ENCODE peak calls at places on chromosomes 1 and 21, in five cellular contexts. N is cardiac muscle cell, V is upper lobe of right lung, Y is uterus, W is left ventricle myocardium inferior. R is an unnamed sample. For H3K4me1, the result is how much of the 10 kb centered on the place peaks cover.

GRCh38 chr21:46237474-46237873 is 8.9 kb upstream of the LSS start:
- DNase-seq in N (no peak), V (no peak), Y (no peak), W (no peak), R (no peak)

GRCh38 chr1:90201467-90202358 is 206.8 kb downstream of the ZNF326 start:
- DNase-seq in V (no peak), Y (no peak), N (no peak), W (no peak), R (no peak)

GRCh38 chr1:245420926-245421325 is 266.1 kb downstream of the KIF26B start:
- DNase-seq in Y (no peak), W (no peak), N (no peak), V (no peak), R (no peak)

GRCh38 chr1:54144366-54144765 is 8.4 kb downstream of the CDCP2 start:
- DNase-seq in N (no peak), W (no peak), Y (no peak), V (no peak), R (no peak)

GRCh38 chr21:46118305-46118870 is 20.5 kb downstream of the COL6A2 start:
- DNase-seq in V (peak), N (no peak), Y (peak), W (peak), R (peak)

GRCh38 chr1:40708750-40709099 is 17.2 kb downstream of the NFYC start:
- DNase-seq in N (peak), Y (no peak), V (no peak), W (no peak), R (no peak)

GRCh38 chr1:65069186-65069585 is 78.8 kb upstream of the AK4 start:
- DNase-seq in Y (no peak), W (no peak), V (no peak), N (no peak), R (no peak)

GRCh38 chr1:43520100-43520828 is 10.4 kb upstream of the PTPRF start:
- DNase-seq in V (no peak), W (no peak), Y (no peak), N (no peak), R (no peak)

GRCh38 chr1:165408518-165408917 is 36.4 kb downstream of the RXRG start:
- DNase-seq in Y (no peak), N (peak), V (no peak), W (no peak), R (no peak)

GRCh38 chr1:109874445-109874844 is 36.2 kb upstream of the CSF1 start:
- DNase-seq in W (no peak), Y (no peak), N (no peak), V (no peak), R (no peak)

GRCh38 chr21:29145354-29145782 is 14.9 kb downstream of the MAP3K7CL start:
- DNase-seq in V (no peak), Y (no peak), W (no peak), N (no peak), R (no peak)

GRCh38 chr1:109240158-109241152 is 8.9 kb upstream of the CELSR2 start:
- DNase-seq in W (peak), V (peak), Y (peak), N (no peak), R (peak)

GRCh38 chr1:78095618-78096416 is 50.1 kb downstream of the GIPC2 start:
- DNase-seq in Y (no peak), N (no peak), V (no peak), W (no peak), R (no peak)

GRCh38 chr1:91797164-91797563 is 88.8 kb downstream of the TGFBR3 start:
- DNase-seq in W (no peak), Y (no peak), N (no peak), V (no peak), R (no peak)

GRCh38 chr1:156074661-156075060 is 7.6 kb downstream of the MEX3A start:
- DNase-seq in Y (no peak), V (no peak), W (no peak), N (no peak), R (no peak)

GRCh38 chr1:180235077-180235501 is 5.0 kb downstream of the LHX4 start:
- DNase-seq in W (no peak), N (no peak), Y (no peak), V (no peak), R (no peak)

GRCh38 chr1:163072658-163073057 is 3.5 kb downstream of the RGS4 start:
- DNase-seq in Y (no peak), W (no peak), N (no peak), V (no peak), R (no peak)

GRCh38 chr1:161706116-161706482 is 930 bp upstream of the FCRLA start:
- DNase-seq in W (no peak), N (no peak), V (no peak), Y (no peak), R (no peak)

GRCh38 chr1:244074559-244075171 is 23.6 kb downstream of the ZBTB18 start:
- DNase-seq in W (no peak), Y (no peak), V (no peak), N (no peak), R (no peak)

GRCh38 chr21:15192243-15192642 is 127.4 kb upstream of the NRIP1 start:
- DNase-seq in V (no peak), Y (peak), N (no peak), W (no peak), R (no peak)

GRCh38 chr21:42525228-42525604 is 11.6 kb downstream of the SLC37A1 start:
- DNase-seq in Y (no peak), W (no peak), V (no peak), N (no peak), R (no peak)

GRCh38 chr21:42527127-42527488 is 13.5 kb downstream of the SLC37A1 start:
- DNase-seq in W (no peak), V (no peak), N (no peak), Y (no peak), R (peak)

GRCh38 chr21:42526379-42526727 is 12.7 kb downstream of the SLC37A1 start:
- DNase-seq in N (peak), V (peak), W (peak), Y (no peak), R (peak)

GRCh38 chr21:42524341-42525227 is 10.9 kb downstream of the SLC37A1 start:
- DNase-seq in W (peak), Y (peak), N (peak), V (peak), R (no peak)

DNA sequence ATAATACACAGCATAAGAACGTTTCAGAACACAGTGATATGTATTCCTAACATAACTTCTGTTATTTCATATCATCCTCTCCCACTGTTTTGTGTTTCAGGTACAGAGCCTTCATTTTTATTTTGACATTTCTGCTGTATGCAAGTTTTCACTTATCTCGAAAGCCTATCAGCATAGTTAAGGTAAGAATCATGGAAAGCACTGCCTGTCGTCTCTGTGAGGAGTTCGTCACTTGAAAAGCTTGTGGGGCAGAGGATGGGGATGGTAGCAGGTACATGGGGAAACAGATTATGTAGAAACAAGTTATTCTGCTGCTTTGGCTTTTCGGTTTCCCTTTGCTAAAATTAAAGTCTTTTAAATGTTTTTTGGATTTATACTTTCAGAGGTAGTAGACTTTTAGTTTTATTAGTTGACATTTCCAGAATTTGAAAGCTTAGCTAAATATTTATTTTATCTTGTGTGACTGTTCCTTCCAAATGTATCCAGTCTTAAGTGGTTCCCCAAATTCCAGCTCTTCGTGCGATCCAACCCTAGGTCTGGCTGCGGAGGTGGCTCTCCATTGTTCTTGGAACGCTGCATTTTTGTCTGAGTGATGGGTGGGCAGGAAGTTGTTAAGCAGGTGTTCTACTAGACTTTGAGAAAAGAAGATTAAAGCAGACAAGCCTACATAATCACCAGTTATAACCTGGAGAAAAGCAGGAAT is 12.2 kb downstream of the SLC37A1 start:
- DNase-seq in N (no peak), V (no peak), W (no peak), Y (no peak), R (no peak)
- H3K4me1 ChIP-seq in N (under half), V (half or more), W (under half), Y (under half), R (half or more)

GRCh38 chr1:25802915-25803314 is 2.9 kb downstream of the SELENON start:
- DNase-seq in Y (no peak), N (no peak), W (no peak), V (no peak), R (no peak)

GRCh38 chr1:25804244-25804963 is 4.4 kb downstream of the SELENON start:
- DNase-seq in W (peak), N (no peak), Y (no peak), V (no peak), R (no peak)

GRCh38 chr1:25804964-25805862 is 5.2 kb downstream of the SELENON start:
- DNase-seq in N (no peak), Y (no peak), V (no peak), W (no peak), R (no peak)

GRCh38 chr1:25805863-25806225 is 5.9 kb downstream of the SELENON start:
- DNase-seq in V (no peak), W (peak), N (no peak), Y (no peak), R (no peak)

GRCh38 chr1:25803368-25803767 is 3.4 kb downstream of the SELENON start:
- DNase-seq in N (no peak), W (no peak), Y (no peak), V (no peak), R (no peak)
- H3K4me1 ChIP-seq in N (under half), W (half or more), Y (under half), V (half or more), R (half or more)

DNA sequence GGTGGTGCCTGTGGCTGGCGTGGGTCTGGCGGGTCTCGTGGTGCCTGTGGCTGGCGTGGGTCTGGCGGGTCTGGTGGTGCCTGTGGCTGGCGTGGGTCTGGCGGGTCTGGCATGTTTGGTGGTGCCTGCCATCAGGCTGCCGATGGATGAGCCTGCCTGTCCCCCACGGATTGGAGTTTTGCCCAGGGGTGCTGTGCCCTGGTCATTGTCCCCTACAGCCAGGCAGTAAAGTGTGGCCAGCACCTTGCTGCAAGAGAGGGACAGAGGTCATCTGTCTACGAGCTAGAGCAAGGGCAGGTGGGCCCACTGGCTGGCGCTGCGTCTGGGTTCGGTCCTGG is 41.8 kb downstream of the SKI start:
- DNase-seq in W (no peak), N (no peak), V (no peak), Y (no peak), R (no peak)
- H3K4me1 ChIP-seq in W (half or more), N (under half), V (half or more), Y (half or more), R (half or more)

GRCh38 chr1:37930246-37931142 is 16.4 kb downstream of the INPP5B start:
- DNase-seq in N (peak), W (peak), V (peak), Y (no peak), R (peak)

GRCh38 chr1:37925316-37925715 is 21.5 kb downstream of the INPP5B start:
- DNase-seq in N (no peak), V (no peak), W (no peak), Y (no peak), R (peak)

GRCh38 chr1:37922767-37923550 is 23.9 kb downstream of the INPP5B start:
- DNase-seq in N (no peak), Y (no peak), W (no peak), V (no peak), R (no peak)

GRCh38 chr1:37923551-37923889 is 23.3 kb downstream of the INPP5B start:
- DNase-seq in Y (no peak), N (no peak), V (no peak), W (no peak), R (no peak)

GRCh38 chr1:37926061-37926924 is 20.6 kb downstream of the INPP5B start:
- DNase-seq in V (peak), Y (no peak), N (no peak), W (no peak), R (no peak)
- H3K4me1 ChIP-seq in V (under half), Y (under half), N (under half), W (half or more), R (half or more)

GRCh38 chr1:229107972-229108371 is 162.9 kb upstream of the RAB4A start:
- DNase-seq in V (no peak), Y (no peak), W (no peak), N (no peak), R (no peak)
- H3K4me1 ChIP-seq in V (under half), Y (under half), W (under half), N (under half), R (under half)

DNA sequence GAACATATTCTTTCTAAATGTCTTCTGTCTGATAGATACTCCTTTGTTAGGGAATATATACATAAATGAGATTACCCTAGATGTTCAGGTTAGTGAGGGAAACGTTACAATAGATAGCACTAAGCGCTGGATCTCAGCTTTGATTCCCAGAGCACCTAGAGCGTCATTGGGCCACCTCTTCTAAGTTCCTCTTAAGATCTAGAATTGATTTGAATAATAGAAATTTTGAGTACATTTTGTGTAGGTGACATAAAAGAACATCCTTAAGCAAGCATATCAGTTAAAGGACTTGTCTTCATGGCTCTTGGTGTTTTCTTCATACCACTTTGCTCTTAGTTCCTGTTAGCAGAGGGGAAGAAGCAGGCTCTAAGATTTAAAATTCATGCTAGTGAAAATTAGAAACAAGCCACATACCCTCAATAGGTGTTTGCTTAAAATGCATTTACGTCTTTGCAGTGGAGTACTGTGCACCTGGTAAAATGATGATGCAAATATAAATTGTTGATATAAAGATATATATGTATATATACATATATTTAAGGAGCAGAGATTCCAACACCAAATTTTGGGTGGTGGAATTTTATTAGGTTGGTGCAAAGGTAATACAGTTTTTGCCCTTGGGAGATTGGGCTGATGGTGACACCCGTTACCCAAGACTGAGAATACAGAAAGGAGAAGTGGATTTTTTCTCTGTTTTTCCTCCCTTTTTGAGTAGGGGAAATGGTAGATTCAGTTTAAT is 47.1 kb downstream of the DYRK1A start:
- DNase-seq in N (no peak), V (no peak), Y (no peak), W (no peak), R (no peak)
- H3K4me1 ChIP-seq in N (under half), V (under half), Y (under half), W (half or more), R (under half)

DNA sequence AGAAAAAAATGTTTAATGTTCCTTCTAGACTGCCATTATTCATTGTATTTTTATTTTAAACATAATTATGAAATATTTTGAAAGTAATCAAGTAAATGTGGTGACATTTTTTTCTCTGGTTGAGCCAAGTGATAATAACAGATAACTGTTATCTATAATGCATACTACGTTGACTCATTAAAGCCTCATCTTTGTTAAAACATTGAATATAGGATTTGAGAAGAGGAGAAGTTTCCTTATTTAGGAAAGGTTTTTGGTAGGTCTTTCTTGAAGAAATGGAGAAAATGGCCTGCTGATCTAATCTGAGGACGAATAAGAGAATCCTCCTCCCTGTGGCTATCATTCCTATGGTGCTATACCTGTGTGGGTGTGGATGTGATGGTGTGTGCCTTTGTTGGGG is 89.0 kb downstream of the NFIA start:
- DNase-seq in N (no peak), W (no peak), V (no peak), Y (no peak), R (no peak)
- H3K4me1 ChIP-seq in N (under half), W (half or more), V (under half), Y (under half), R (under half)

GRCh38 chr1:198650506-198650905 is 11.7 kb downstream of the PTPRC start:
- DNase-seq in Y (no peak), N (no peak), V (no peak), W (no peak), R (no peak)
- H3K4me1 ChIP-seq in Y (under half), N (under half), V (under half), W (under half), R (under half)

GRCh38 chr1:13597166-13597565 is 13.5 kb downstream of the PDPN start:
- DNase-seq in N (no peak), W (no peak), Y (no peak), V (no peak), R (no peak)
- H3K4me1 ChIP-seq in N (under half), W (under half), Y (under half), V (under half), R (under half)

DNA sequence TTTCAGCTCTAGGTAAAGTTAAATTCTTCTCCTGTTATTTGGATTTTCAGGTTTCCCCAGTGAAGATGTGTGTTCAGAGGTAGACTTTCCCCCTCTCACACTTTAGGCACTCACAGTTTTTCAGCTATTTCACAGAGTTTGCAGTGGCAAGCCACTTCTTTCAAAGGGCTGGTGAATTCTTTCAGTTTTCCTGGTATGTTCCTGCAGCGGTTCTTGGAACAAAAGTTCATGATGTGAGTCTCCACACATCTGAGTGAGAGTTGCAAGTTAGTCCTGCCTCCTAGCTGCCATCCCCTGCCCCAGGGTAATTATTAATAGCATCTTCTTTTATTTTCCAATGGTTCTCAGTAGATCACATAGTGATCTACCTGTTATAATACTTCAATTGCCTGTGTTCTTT is 27.3 kb upstream of the CD84 start:
- DNase-seq in N (no peak), V (no peak), Y (no peak), W (no peak), R (no peak)
- H3K4me1 ChIP-seq in N (under half), V (under half), Y (under half), W (under half), R (under half)